ENCODE peak calls at places on chromosomes 4 and X, in five cellular contexts. J is non-pigmented ciliary epithelial cell; C is HEK293T; R is activated CD8-positive, alpha-beta T cell treated with anti-CD3 and anti-CD28 coated beads for 36 hours; G is anterior cingulate cortex. B is an unnamed sample.

GRCh38 chr4:137651128-137651527 is 118.8 kb upstream of the PCDH18 start:
- DNase-seq in J (peak), C (no peak), R (no peak), G (no peak), B (no peak)

GRCh38 chrX:18864390-18864920 is 119.5 kb downstream of the PHKA2 start:
- DNase-seq in G (no peak), R (no peak), J (no peak), C (no peak), B (no peak)

GRCh38 chrX:12890467-12890866 is 16.0 kb upstream of the TLR8 start:
- DNase-seq in C (no peak), R (no peak), G (no peak), J (no peak), B (no peak)

GRCh38 chr4:130563891-130564418 is 1468.0 kb downstream of the C4orf33 start:
- DNase-seq in C (no peak), G (no peak), J (no peak), R (no peak), B (no peak)

GRCh38 chr4:53747401-53747800 is 156.1 kb upstream of the LNX1 start:
- DNase-seq in J (no peak), R (no peak), G (no peak), C (no peak), B (no peak)

GRCh38 chrX:43716696-43717095 is 60.6 kb downstream of the MAOA start:
- DNase-seq in J (no peak), C (no peak), G (no peak), R (no peak), B (no peak)

GRCh38 chr4:21209854-21210253 is 509.6 kb downstream of the PACRGL start:
- DNase-seq in J (no peak), C (no peak), G (no peak), R (no peak), B (no peak)

GRCh38 chr4:146257511-146257910 is 43.2 kb downstream of the REELD1 start:
- DNase-seq in C (no peak), J (no peak), R (no peak), G (no peak), B (no peak)

GRCh38 chrX:140866446-140866845 is 135.9 kb upstream of the SPANXB1 start:
- DNase-seq in R (no peak), J (no peak), C (no peak), G (no peak), B (no peak)

GRCh38 chr4:183326853-183327252 is 4.6 kb upstream of the CLDN24 start:
- DNase-seq in G (no peak), R (no peak), C (no peak), J (no peak), B (no peak)

GRCh38 chr4:145870155-145871020 is 68.2 kb downstream of the ZNF827 start:
- DNase-seq in R (no peak), J (no peak), C (no peak), G (no peak), B (no peak)

GRCh38 chr4:137961051-137961438 is 281.1 kb downstream of the SLC7A11 start:
- DNase-seq in R (no peak), J (peak), G (no peak), C (no peak), B (no peak)

GRCh38 chrX:2631743-2632532 is 59.2 kb upstream of the CD99 start:
- DNase-seq in G (no peak), J (no peak), C (no peak), R (no peak), B (no peak)

GRCh38 chr4:184756399-184756798 is 22.5 kb upstream of the CENPU start:
- DNase-seq in G (no peak), C (no peak), J (no peak), R (no peak), B (no peak)

GRCh38 chr4:184514121-184514988 is 40.0 kb upstream of the IRF2 start:
- DNase-seq in C (no peak), J (peak), R (peak), G (peak), B (no peak)

GRCh38 chr4:159358226-159358625 is 255.3 kb downstream of the RAPGEF2 start:
- DNase-seq in G (no peak), C (no peak), J (peak), R (no peak), B (no peak)

GRCh38 chrX:31112226-31112999 is 40.6 kb upstream of the FTHL17 start:
- DNase-seq in J (no peak), R (no peak), G (no peak), C (no peak), B (no peak)

GRCh38 chr4:40425799-40426574 is 90.9 kb downstream of the CHRNA9 start:
- DNase-seq in C (no peak), R (no peak), G (no peak), J (no peak), B (no peak)

GRCh38 chrX:8783100-8784098 is 17.8 kb downstream of the FAM9A start:
- DNase-seq in R (peak), G (no peak), J (no peak), C (peak), B (no peak)

GRCh38 chr4:188214861-188215260 is 75.6 kb downstream of the TRIML1 start:
- DNase-seq in J (no peak), G (no peak), C (no peak), R (no peak), B (no peak)

GRCh38 chr4:70754470-70754869 is 32.7 kb downstream of the RUFY3 start:
- DNase-seq in C (no peak), J (no peak), G (no peak), R (no peak), B (no peak)

GRCh38 chrX:115393271-115393670 is 103.8 kb downstream of the LUZP4 start:
- DNase-seq in G (no peak), J (no peak), R (no peak), C (no peak), B (no peak)

GRCh38 chrX:18985186-18985435 is 1.2 kb upstream of the PHKA2 start:
- DNase-seq in R (no peak), G (no peak), C (no peak), J (no peak), B (no peak)

GRCh38 chrX:26597981-26598380 is 382.0 kb downstream of the MAGEB5 start:
- DNase-seq in G (no peak), J (no peak), R (no peak), C (no peak), B (no peak)

GRCh38 chr4:48755287-48755686 is 24.8 kb downstream of the FRYL start:
- DNase-seq in G (no peak), R (no peak), C (no peak), J (no peak), B (no peak)

GRCh38 chr4:97646997-97647396 is 496.3 kb downstream of the STPG2 start:
- DNase-seq in J (peak), C (no peak), G (no peak), R (no peak), B (no peak)

GRCh38 chr4:60938621-60939020 is 261.5 kb upstream of the ADGRL3 start:
- DNase-seq in G (no peak), R (no peak), C (no peak), J (no peak), B (no peak)

GRCh38 chr4:161320377-161320776 is 843.4 kb downstream of the FSTL5 start:
- DNase-seq in R (no peak), J (no peak), G (no peak), C (peak), B (peak)

GRCh38 chr4:87354168-87355102 is 31.8 kb upstream of the HSD17B13 start:
- DNase-seq in J (no peak), R (no peak), G (no peak), C (no peak), B (no peak)

GRCh38 chrX:155148724-155149537 is 67.3 kb upstream of the VBP1 start:
- DNase-seq in G (no peak), C (peak), R (peak), J (no peak), B (no peak)

GRCh38 chr4:109424093-109424818 is 9.4 kb upstream of the SEC24B start:
- DNase-seq in C (no peak), R (no peak), J (no peak), G (no peak), B (no peak)

GRCh38 chr4:20326460-20326859 is 74.8 kb downstream of the SLIT2 start:
- DNase-seq in J (no peak), G (no peak), C (no peak), R (no peak), B (no peak)

GRCh38 chrX:47540754-47541538 is 20.1 kb upstream of the ARAF start:
- DNase-seq in C (peak), J (peak), R (no peak), G (peak), B (peak)

GRCh38 chr4:78439328-78439727 is 112.2 kb upstream of the ANXA3 start:
- DNase-seq in C (no peak), J (no peak), G (no peak), R (no peak), B (no peak)

GRCh38 chr4:14726441-14727405 is 275.6 kb upstream of the CPEB2 start:
- DNase-seq in G (no peak), J (peak), C (no peak), R (no peak), B (no peak)

GRCh38 chr4:138090145-138090917 is 151.8 kb downstream of the SLC7A11 start:
- DNase-seq in G (peak), R (peak), J (peak), C (peak), B (peak)

GRCh38 chrX:53049127-53049517 is 533 bp downstream of the GPR173 start:
- DNase-seq in R (no peak), C (no peak), G (no peak), J (no peak), B (no peak)

GRCh38 chr4:26464420-26465095 is 25.7 kb downstream of the CCKAR start:
- DNase-seq in C (no peak), G (no peak), R (no peak), J (no peak), B (no peak)